ENCODE peak calls at places on chromosomes 11 and 22, in six cellular contexts. X, I, O, L, P and U are unnamed samples.

GRCh38 chr11:61281581-61282250 is 13.4 kb downstream of the VWCE start:
- DNase-seq in X (peak; percentile 22), I (peak; percentile 53), O (no peak), L (peak; percentile 66), P (no peak), U (no peak)

GRCh38 chr11:82507288-82507687 is 226.4 kb downstream of the FAM181B start:
- DNase-seq in X (no peak), I (no peak), O (no peak), L (no peak), P (no peak), U (no peak)

GRCh38 chr11:61712301-61712700 is 32.1 kb downstream of the DAGLA start:
- DNase-seq in X (no peak), I (no peak), O (no peak), L (no peak), P (no peak), U (no peak)

GRCh38 chr11:110000045-110000502 is 93.1 kb upstream of the ZC3H12C start:
- DNase-seq in X (peak; percentile 98), I (no peak), O (peak; percentile 98), L (no peak), P (peak; percentile 73), U (peak; percentile 83)

GRCh38 chr11:19934828-19935259 is 222.2 kb downstream of the NAV2 start:
- DNase-seq in X (peak; percentile 88), I (no peak), O (peak; percentile 67), L (no peak), P (no peak), U (peak; percentile 71)

GRCh38 chr11:111541209-111542061 is 915 bp downstream of the LAYN start:
- DNase-seq in X (peak; percentile 94), I (peak; percentile 18), O (no peak), L (no peak), P (no peak), U (no peak)

GRCh38 chr11:2837096-2837601 is 48.4 kb downstream of the CDKN1C start:
- DNase-seq in X (no peak), I (peak; percentile 39), O (no peak), L (peak; percentile 82), P (no peak), U (peak; percentile 28)

GRCh38 chr11:44619931-44620725 is 54.7 kb downstream of the CD82 start:
- DNase-seq in X (no peak), I (peak; percentile 12), O (no peak), L (peak; percentile 17), P (no peak), U (no peak)

GRCh38 chr11:35126000-35126878 is 12.7 kb upstream of the CD44 start:
- DNase-seq in X (no peak), I (no peak), O (no peak), L (no peak), P (no peak), U (no peak)

GRCh38 chr11:59187587-59187986 is 15.7 kb downstream of the DTX4 start:
- DNase-seq in X (no peak), I (no peak), O (no peak), L (peak; percentile 55), P (no peak), U (no peak)

GRCh38 chr11:113213549-113213948 is 100.8 kb upstream of the TTC12 start:
- DNase-seq in X (no peak), I (no peak), O (no peak), L (peak; percentile 52), P (no peak), U (no peak)

GRCh38 chr11:113396693-113397092 is 9.1 kb downstream of the ANKK1 start:
- DNase-seq in X (no peak), I (no peak), O (no peak), L (no peak), P (no peak), U (no peak)

GRCh38 chr22:42977574-42977973 is 37.4 kb downstream of the PACSIN2 start:
- DNase-seq in X (no peak), I (no peak), O (no peak), L (no peak), P (no peak), U (no peak)

GRCh38 chr22:28810839-28811491 is 10.6 kb upstream of the XBP1 start:
- DNase-seq in X (no peak), I (no peak), O (no peak), L (no peak), P (no peak), U (no peak)

GRCh38 chr11:10891321-10891720 is 33.5 kb upstream of the ZBED5 start:
- DNase-seq in X (no peak), I (no peak), O (no peak), L (no peak), P (no peak), U (no peak)

GRCh38 chr11:128859563-128860441 is 7.3 kb downstream of the KCNJ1 start:
- DNase-seq in X (peak; percentile 43), I (peak; percentile 79), O (no peak), L (peak; percentile 84), P (peak; percentile 45), U (no peak)

GRCh38 chr11:313304-313786 is 495 bp upstream of the IFITM1 start:
- DNase-seq in X (no peak), I (no peak), O (no peak), L (no peak), P (no peak), U (peak; percentile 28)
- TF ChIP-seq CTCF in X (no peak), I (no peak), O (no peak), L (no peak), P (no peak), U (no peak)

GRCh38 chr22:49968313-49968830 is 7.8 kb downstream of the PIM3 start:
- DNase-seq in X (no peak), I (peak; percentile 28), O (no peak), L (peak; percentile 34), P (no peak), U (no peak)

GRCh38 chr22:49966041-49966715 is 5.6 kb downstream of the PIM3 start:
- DNase-seq in X (no peak), I (peak; percentile 29), O (no peak), L (peak; percentile 47), P (no peak), U (no peak)

GRCh38 chr22:49967333-49968241 is 7.0 kb downstream of the PIM3 start:
- DNase-seq in X (no peak), I (peak; percentile 77), O (no peak), L (peak; percentile 78), P (no peak), U (peak; percentile 65)

GRCh38 chr22:49965291-49966040 is 4.9 kb downstream of the PIM3 start:
- DNase-seq in X (no peak), I (peak; percentile 31), O (no peak), L (peak; percentile 31), P (no peak), U (no peak)

GRCh38 chr22:49966716-49967332 is 6.3 kb downstream of the PIM3 start:
- DNase-seq in X (no peak), I (peak; percentile 48), O (no peak), L (peak; percentile 66), P (no peak), U (peak; percentile 56)
- H3K4me3 ChIP-seq in X (peak overlapping the region; percentile 38), I (no peak overlapping the region), O (no peak overlapping the region), L (peak overlapping the region; percentile 5), P (no peak overlapping the region), U (no peak overlapping the region)

GRCh38 chr22:39215430-39216142 is 29.2 kb downstream of the PDGFB start:
- DNase-seq in X (no peak), I (peak; percentile 10), O (no peak), L (no peak), P (no peak), U (no peak)
- TF ChIP-seq CTCF in X (peak; percentile 32), I (peak; percentile 14), O (peak; percentile 27), L (peak; percentile 12), P (peak; percentile 73), U (peak; percentile 13)

DNA sequence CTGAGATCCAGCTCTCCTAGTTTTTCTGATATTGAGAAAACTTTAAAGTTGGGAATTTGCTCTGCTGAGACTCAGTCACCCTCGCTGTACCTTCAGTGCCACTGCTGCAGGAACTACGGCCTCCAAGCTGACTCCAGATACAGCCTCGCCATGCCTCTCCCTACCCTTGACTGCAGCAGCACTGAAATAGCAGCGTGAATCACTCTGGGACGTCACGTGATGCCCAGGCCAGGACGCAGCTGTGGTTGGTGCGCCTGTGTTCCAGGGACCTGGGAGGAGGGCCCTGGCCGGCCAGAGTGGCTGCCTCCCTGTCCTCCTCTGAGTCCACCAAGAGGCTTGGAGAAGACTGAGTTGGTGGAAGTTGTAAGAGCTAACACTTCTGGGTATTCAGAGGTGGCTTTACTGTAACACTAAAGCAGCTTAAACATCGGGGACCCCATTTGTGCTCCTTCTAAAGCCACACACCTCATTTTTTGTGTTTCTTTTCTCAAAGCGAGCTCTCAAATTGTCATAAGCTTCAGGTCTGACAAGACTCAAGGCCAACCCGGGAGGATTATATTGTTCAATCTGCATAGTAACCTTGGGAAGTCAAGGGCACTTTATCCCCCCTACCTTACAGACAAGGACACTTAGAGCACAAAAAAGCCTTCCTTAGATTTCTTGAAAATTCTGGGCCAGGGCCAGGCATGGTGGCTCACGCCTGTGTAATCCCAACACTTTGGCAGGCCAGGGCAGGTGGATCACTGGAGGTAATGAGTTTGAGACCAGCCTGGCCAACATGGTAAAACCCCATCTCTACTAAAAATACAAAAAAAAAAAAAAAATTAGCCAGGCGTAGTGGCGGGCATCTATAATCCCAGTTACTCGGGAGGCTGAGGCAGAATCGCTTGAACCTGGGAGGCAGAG is 4.2 kb upstream of the STIP1 start:
- DNase-seq in X (peak; percentile 93), I (peak; percentile 93), O (peak; percentile 73), L (peak; percentile 93), P (peak; percentile 75), U (peak; percentile 92)
- H3K4me3 ChIP-seq in X (peak overlapping the region; percentile 41), I (no peak overlapping the region), O (no peak overlapping the region), L (no peak overlapping the region), P (no peak overlapping the region), U (peak overlapping the region; percentile 18)

GRCh38 chr11:130620566-130620965 is 172.1 kb downstream of the ADAMTS15 start:
- DNase-seq in X (no peak), I (no peak), O (no peak), L (no peak), P (no peak), U (no peak)

GRCh38 chr11:130624946-130625345 is 176.5 kb downstream of the ADAMTS15 start:
- DNase-seq in X (peak; percentile 94), I (no peak), O (no peak), L (no peak), P (no peak), U (no peak)

GRCh38 chr11:130622126-130622525 is 173.7 kb downstream of the ADAMTS15 start:
- DNase-seq in X (no peak), I (no peak), O (no peak), L (no peak), P (no peak), U (no peak)

GRCh38 chr11:130625907-130626306 is 177.5 kb downstream of the ADAMTS15 start:
- DNase-seq in X (no peak), I (no peak), O (no peak), L (no peak), P (no peak), U (peak; percentile 46)

DNA sequence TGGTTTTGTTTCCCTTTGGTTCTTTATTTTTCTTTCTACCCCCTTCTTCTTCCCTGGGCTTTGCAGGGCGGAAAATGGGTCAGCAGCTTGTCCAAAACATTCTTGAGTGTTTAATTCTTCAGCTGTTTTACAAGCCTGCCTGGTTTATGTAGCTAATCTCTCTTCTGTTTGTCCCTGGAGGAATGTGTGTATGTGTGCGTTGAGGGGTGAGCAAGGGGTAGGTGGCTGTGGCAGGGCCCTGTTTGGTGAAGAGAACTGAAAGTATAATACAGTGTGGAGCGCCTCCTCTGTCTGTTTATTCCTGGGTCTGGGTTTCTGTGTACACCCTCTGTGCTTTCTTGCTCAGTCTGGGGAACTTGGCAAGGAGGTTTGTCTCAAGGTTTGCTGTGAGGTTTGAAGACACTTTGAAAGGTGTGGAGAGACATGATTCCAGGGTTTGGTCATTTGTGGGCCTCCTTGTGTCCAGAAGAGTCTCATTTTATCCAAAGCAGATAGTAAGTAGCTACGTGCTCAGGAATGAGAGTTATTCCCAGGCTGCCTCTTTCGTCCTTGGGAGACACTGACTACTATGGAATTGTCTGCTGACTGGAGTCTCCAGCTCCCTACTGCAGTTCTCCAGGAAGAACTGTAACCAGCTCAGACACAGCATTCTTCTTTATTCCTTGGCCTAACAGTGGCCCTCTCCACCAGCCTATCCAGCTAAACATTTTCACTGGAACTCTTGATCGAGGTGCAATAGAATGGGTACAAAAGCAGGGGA is 175.6 kb downstream of the ADAMTS15 start:
- DNase-seq in X (peak; percentile 48), I (no peak), O (no peak), L (no peak), P (no peak), U (no peak)
- TF ChIP-seq CTCF in X (peak; percentile 9), I (no peak), O (no peak), L (no peak), P (peak; percentile 37), U (no peak)